ENCODE peak calls at places on chromosomes 6 and 20, in five cellular contexts. F is H9, M is neuronal stem cell, C is H1, P is mesendoderm. L is an unnamed sample.

GRCh38 chr6:36386495-36387439 is 702 bp downstream of the ETV7 start:
- DNase-seq in F (peak; percentile 66), M (no peak), C (peak; percentile 21), P (peak; percentile 56), L (peak; percentile 60)

GRCh38 chr6:73722318-73723060 is 26.5 kb downstream of the CD109 start:
- DNase-seq in F (no peak), M (no peak), C (no peak), P (no peak), L (peak; percentile 29)

GRCh38 chr20:63497138-63497945 is 1.5 kb downstream of the EEF1A2 start:
- DNase-seq in F (peak; percentile 33), M (no peak), C (no peak), P (no peak), L (no peak)

GRCh38 chr6:167797871-167798265 is 28.8 kb upstream of the AFDN start:
- DNase-seq in F (no peak), M (no peak), C (no peak), P (no peak), L (peak; percentile 56)

GRCh38 chr6:79073888-79074287 is 4.2 kb downstream of the PHIP start:
- DNase-seq in F (no peak), M (no peak), C (no peak), P (peak; percentile 56), L (no peak)

GRCh38 chr20:60477958-60478357 is 519.7 kb downstream of the CDH26 start:
- DNase-seq in F (no peak), M (no peak), C (no peak), P (no peak), L (no peak)

GRCh38 chr20:61451009-61451408 is 198.9 kb downstream of the CDH4 start:
- DNase-seq in F (no peak), M (no peak), C (no peak), P (no peak), L (no peak)

GRCh38 chr6:71544906-71545305 is 256.3 kb downstream of the OGFRL1 start:
- DNase-seq in F (no peak), M (no peak), C (no peak), P (no peak), L (no peak)

GRCh38 chr6:62714112-62714511 is 428.1 kb upstream of the KHDRBS2 start:
- DNase-seq in F (no peak), M (no peak), C (no peak), P (no peak), L (no peak)

GRCh38 chr20:10848810-10849370 is 175.1 kb upstream of the JAG1 start:
- DNase-seq in F (peak; percentile 30), M (peak; percentile 24), C (peak; percentile 9), P (peak; percentile 80), L (no peak)

GRCh38 chr6:43848992-43849391 is 79.0 kb downstream of the VEGFA start:
- DNase-seq in F (no peak), M (no peak), C (no peak), P (no peak), L (no peak)

GRCh38 chr20:5835234-5835845 is 85.1 kb downstream of the SHLD1 start:
- DNase-seq in F (no peak), M (no peak), C (no peak), P (no peak), L (no peak)

GRCh38 chr6:41726876-41727275 is 8.5 kb downstream of the TFEB start:
- DNase-seq in F (no peak), M (no peak), C (no peak), P (no peak), L (no peak)

GRCh38 chr6:41724638-41725501 is 10.5 kb downstream of the TFEB start:
- DNase-seq in F (no peak), M (no peak), C (no peak), P (no peak), L (no peak)

GRCh38 chr6:41723178-41723935 is 12.1 kb downstream of the TFEB start:
- DNase-seq in F (peak; percentile 53), M (no peak), C (no peak), P (peak; percentile 65), L (peak; percentile 65)

GRCh38 chr6:41721396-41721795 is 14.0 kb downstream of the TFEB start:
- DNase-seq in F (no peak), M (no peak), C (no peak), P (no peak), L (no peak)

DNA sequence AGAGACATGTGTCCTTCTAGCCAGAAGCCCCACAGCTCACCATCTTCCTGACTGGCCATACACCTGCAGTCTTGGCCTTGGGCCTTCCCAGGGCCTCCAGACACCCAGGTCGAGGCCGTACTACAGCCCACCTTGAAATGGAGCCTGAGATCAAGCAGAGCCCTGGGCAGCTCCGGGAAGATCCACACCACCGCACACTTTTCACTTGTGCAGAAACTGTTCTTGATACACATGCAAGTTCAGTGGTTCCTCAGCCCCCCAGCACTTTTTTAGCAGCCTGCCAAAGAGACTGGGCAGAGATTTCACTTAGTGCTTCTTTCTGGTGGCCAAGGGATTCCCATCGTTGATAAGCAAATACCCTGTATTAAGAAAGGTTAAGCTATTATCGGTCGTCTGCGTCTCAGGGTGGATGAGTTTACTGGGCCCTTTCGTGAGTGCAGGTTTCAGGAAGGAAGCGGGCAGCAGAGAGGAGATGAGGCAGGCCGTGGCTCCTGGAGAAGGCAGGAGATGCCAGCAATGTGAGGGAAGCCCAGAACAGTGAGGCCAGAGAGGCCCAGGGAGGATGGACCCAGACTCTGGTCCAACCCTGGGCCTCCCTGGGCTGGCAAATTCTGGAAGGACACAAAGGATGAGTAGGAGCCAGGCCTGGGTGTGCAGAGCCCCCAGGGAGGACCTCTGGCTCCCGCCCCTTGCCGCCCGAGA is 11.3 kb downstream of the TFEB start:
- DNase-seq in F (no peak), M (no peak), C (no peak), P (no peak), L (no peak)
- H3K18ac ChIP-seq in F (no peak overlapping the region), M (no peak overlapping the region), C (peak overlapping the region; percentile 38), P (no peak overlapping the region), L (peak overlapping the region; percentile 56)

DNA sequence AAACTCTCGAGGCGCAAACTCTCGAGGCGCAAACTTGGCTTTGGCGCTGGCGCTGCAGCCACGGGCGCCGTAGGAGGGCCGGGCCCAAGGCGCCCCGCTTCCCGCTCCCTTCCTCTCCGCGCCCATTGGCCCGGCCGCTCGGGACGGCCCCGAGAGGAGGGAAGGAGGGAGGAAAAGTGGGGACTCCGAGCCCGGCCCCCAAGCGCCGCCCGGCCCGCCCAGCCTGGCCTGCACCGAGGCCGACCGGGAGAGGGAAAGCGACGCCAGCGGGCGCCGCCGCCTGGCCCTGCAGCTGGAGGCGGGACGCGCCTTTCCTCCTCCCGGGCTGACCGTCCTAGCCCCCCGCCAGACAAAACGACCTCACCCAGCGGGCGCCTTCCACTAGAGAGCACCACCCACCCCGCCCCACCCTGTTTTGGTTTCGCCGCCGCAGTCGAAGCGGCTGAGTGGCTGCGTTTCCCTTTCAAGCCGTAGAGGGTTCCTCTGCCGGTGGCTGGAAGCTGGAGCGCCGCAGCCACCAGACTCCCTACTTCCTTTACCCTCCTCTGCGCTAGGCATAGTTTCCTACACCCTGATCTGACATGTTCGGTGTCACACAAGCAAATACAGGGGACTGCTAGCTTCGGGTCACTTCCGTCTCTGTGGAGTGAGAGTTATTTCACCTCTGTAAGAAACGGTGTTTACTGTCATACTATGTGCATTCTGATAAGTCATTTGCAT is at the start of gene MBOAT1:
- DNase-seq in F (peak; percentile 83), M (peak; percentile 64), C (no peak), P (peak; percentile 92), L (peak; percentile 56)
- H3K18ac ChIP-seq in F (peak within 1 kb of the TSS; percentile 62), M (peak within 1 kb of the TSS; percentile 78), C (peak within 1 kb of the TSS; percentile 81), P (peak within 1 kb of the TSS; percentile 75), L (peak within 1 kb of the TSS; percentile 16)

GRCh38 chr20:43961116-43961515 is 46.5 kb downstream of the TOX2 start:
- DNase-seq in F (no peak), M (no peak), C (no peak), P (no peak), L (no peak)

GRCh38 chr20:43960231-43960630 is 45.6 kb downstream of the TOX2 start:
- DNase-seq in F (no peak), M (no peak), C (no peak), P (no peak), L (no peak)

GRCh38 chr20:43958626-43959025 is 44.0 kb downstream of the TOX2 start:
- DNase-seq in F (no peak), M (no peak), C (no peak), P (no peak), L (no peak)

GRCh38 chr20:43959079-43959919 is 44.6 kb downstream of the TOX2 start:
- DNase-seq in F (no peak), M (no peak), C (no peak), P (no peak), L (no peak)

DNA sequence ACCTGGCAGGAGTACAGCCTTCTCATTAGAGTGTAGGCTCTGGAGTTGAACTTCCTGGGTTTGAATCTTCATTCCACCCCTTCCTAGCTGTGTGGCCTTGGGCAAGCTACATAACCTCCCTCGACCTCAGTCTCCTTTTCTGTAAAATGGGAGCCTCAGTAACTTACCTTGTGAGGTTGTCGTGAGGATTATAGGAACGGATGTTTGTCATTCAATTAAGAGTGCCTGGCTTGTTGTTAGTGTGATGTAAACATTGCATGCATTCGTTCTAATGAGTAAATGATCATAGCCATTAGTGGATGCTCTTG is 45.2 kb downstream of the TOX2 start:
- DNase-seq in F (no peak), M (no peak), C (no peak), P (no peak), L (no peak)
- H3K18ac ChIP-seq in F (no peak overlapping the region), M (no peak overlapping the region), C (no peak overlapping the region), P (no peak overlapping the region), L (no peak overlapping the region)

DNA sequence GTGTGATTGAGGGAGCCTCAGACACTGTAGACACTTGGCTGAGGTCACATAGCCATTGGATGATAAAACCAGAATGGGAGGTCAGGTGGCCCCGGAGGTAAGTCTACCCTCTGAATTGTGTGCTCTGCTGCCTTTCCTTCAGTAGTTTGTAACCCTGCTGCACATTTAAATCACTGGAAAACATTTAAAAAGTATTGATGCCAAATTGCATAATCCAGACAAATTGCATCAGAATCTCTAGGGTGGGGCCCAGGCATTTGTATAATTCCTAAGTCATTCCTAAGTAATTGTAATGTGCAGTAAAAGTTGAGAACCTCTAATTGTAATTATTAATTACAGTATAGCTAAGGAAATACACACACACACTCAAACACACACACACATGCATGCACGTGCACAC is 85.2 kb upstream of the ECI2 start:
- DNase-seq in F (no peak), M (no peak), C (no peak), P (no peak), L (no peak)
- H3K18ac ChIP-seq in F (no peak overlapping the region), M (no peak overlapping the region), C (no peak overlapping the region), P (no peak overlapping the region), L (no peak overlapping the region)

L was measured in trophoblast cell.